ENCODE peak calls at places on chromosomes 3 and 15, in seven cellular contexts. D, I, C, A, Y, Q and T are unnamed samples.

GRCh38 chr3:59006791-59007517 is 42.9 kb downstream of the CFAP20DC start:
- DNase-seq in D (peak; percentile 43), I (no peak), C (peak; percentile 43), A (no peak), Y (no peak), Q (peak; percentile 23), T (peak; percentile 53)

GRCh38 chr3:16433701-16434151 is 79.8 kb downstream of the RFTN1 start:
- DNase-seq in D (no peak), I (no peak), C (no peak), A (no peak), Y (no peak), Q (no peak), T (no peak)

GRCh38 chr3:121482651-121483050 is 63.1 kb downstream of the POLQ start:
- DNase-seq in D (no peak), I (peak; percentile 79), C (peak; percentile 61), A (no peak), Y (no peak), Q (peak; percentile 45), T (peak; percentile 69)

GRCh38 chr3:81829946-81830345 is 68.5 kb upstream of the GBE1 start:
- DNase-seq in D (no peak), I (peak; percentile 4), C (no peak), A (no peak), Y (no peak), Q (peak; percentile 9), T (no peak)

GRCh38 chr3:195403841-195404408 is 38.9 kb downstream of the ACAP2 start:
- DNase-seq in D (no peak), I (no peak), C (no peak), A (no peak), Y (no peak), Q (no peak), T (no peak)

GRCh38 chr3:168197162-168197561 is 101.4 kb upstream of the GOLIM4 start:
- DNase-seq in D (no peak), I (no peak), C (no peak), A (no peak), Y (no peak), Q (no peak), T (no peak)

GRCh38 chr15:52085289-52085688 is 27.3 kb downstream of the BCL2L10 start:
- DNase-seq in D (no peak), I (no peak), C (no peak), A (no peak), Y (no peak), Q (no peak), T (no peak)

GRCh38 chr3:58416191-58416590 is 17.4 kb downstream of the PDHB start:
- DNase-seq in D (no peak), I (no peak), C (no peak), A (no peak), Y (no peak), Q (no peak), T (no peak)